ENCODE peak calls at places on chromosomes 3 and 15, in nine cellular contexts. I is GM23248, N is upper lobe of right lung, J is pancreas, P is suprapubic skin, B is lower lobe of right lung, E is stomach, D is sigmoid colon, S is gastrocnemius medialis. R is an unnamed sample.

GRCh38 chr3:16146015-16146730 is 28.3 kb upstream of the GALNT15 start:
- DNase-seq in E (no peak), P (no peak), S (no peak), B (no peak), J (no peak), N (no peak), D (no peak), I (no peak), R (no peak)

GRCh38 chr15:83200589-83200988 is 7.0 kb downstream of the HDGFL3 start:
- DNase-seq in I (peak), P (no peak), J (no peak), B (no peak), N (no peak), E (no peak), S (no peak), D (no peak), R (no peak)

GRCh38 chr15:64438653-64439447 is 21.5 kb upstream of the ZNF609 start:
- DNase-seq in D (no peak), P (no peak), I (no peak), J (no peak), B (no peak), N (no peak), E (no peak), S (no peak), R (no peak)

GRCh38 chr3:102057781-102058421 is 208.6 kb downstream of the NFKBIZ start:
- DNase-seq in E (no peak), I (no peak), J (no peak), P (no peak), N (no peak), S (no peak), D (no peak), B (no peak), R (no peak)

GRCh38 chr3:13275376-13276005 is 144.6 kb downstream of the NUP210 start:
- DNase-seq in J (no peak), E (no peak), I (no peak), B (peak), D (peak), P (no peak), S (no peak), N (peak), R (no peak)

GRCh38 chr15:75158402-75158801 is 43.3 kb upstream of the C15orf39 start:
- DNase-seq in E (no peak), B (no peak), J (no peak), D (no peak), I (no peak), S (no peak), P (no peak), N (no peak), R (no peak)

GRCh38 chr3:41997702-41998551 is 36.0 kb upstream of the ULK4 start:
- DNase-seq in D (no peak), P (no peak), N (no peak), B (no peak), I (no peak), E (no peak), J (no peak), S (no peak), R (no peak)

GRCh38 chr3:149589332-149589731 is 68.5 kb downstream of the WWTR1 start:
- DNase-seq in B (no peak), J (no peak), S (no peak), N (no peak), I (peak), E (no peak), D (no peak), P (no peak), R (no peak)

GRCh38 chr3:9422712-9423424 is 25.5 kb downstream of the SETD5 start:
- DNase-seq in D (peak), N (no peak), P (no peak), J (peak), I (peak), S (peak), B (peak), E (peak), R (peak)

GRCh38 chr15:49152552-49153337 is 2.7 kb downstream of the COPS2 start:
- DNase-seq in I (peak), S (no peak), J (no peak), B (no peak), D (no peak), N (no peak), E (no peak), P (no peak), R (no peak)

GRCh38 chr15:49155834-49156627 is 632 bp upstream of the COPS2 start:
- DNase-seq in N (no peak), J (no peak), B (no peak), E (no peak), D (no peak), I (peak), P (no peak), S (no peak), R (no peak)

GRCh38 chr15:49154359-49154758 is 1.0 kb downstream of the COPS2 start:
- DNase-seq in E (no peak), S (no peak), B (no peak), N (no peak), D (no peak), I (peak), P (no peak), J (no peak), R (no peak)

GRCh38 chr15:49155110-49155833 is at the start of gene COPS2:
- DNase-seq in S (peak), D (peak), E (peak), I (peak), P (peak), N (peak), B (peak), J (peak), R (peak)

GRCh38 chr15:49154799-49155109 is 645 bp downstream of the COPS2 start:
- DNase-seq in P (no peak), D (no peak), N (no peak), S (no peak), I (no peak), E (no peak), B (no peak), J (no peak), R (no peak)
- H3K27ac ChIP-seq in P (peak), D (peak), N (peak), S (peak), I (peak), E (peak), B (peak), J (peak), R (peak)

GRCh38 chr15:31203999-31204398 is 102.5 kb upstream of the TRPM1 start:
- DNase-seq in J (no peak), S (no peak), B (no peak), I (no peak), D (no peak), N (no peak), E (no peak), P (no peak), R (no peak)
- H3K27ac ChIP-seq in J (no peak), S (no peak), B (no peak), I (no peak), D (peak), N (no peak), E (no peak), P (no peak), R (no peak)

GRCh38 chr3:104070906-104071305 is 1295.8 kb upstream of the ALCAM start:
- DNase-seq in E (no peak), I (no peak), N (no peak), J (no peak), D (no peak), S (no peak), P (no peak), B (no peak), R (no peak)

GRCh38 chr3:104069114-104069513 is 1297.6 kb upstream of the ALCAM start:
- DNase-seq in P (no peak), J (no peak), B (no peak), D (no peak), S (no peak), E (no peak), N (no peak), I (peak), R (no peak)

DNA sequence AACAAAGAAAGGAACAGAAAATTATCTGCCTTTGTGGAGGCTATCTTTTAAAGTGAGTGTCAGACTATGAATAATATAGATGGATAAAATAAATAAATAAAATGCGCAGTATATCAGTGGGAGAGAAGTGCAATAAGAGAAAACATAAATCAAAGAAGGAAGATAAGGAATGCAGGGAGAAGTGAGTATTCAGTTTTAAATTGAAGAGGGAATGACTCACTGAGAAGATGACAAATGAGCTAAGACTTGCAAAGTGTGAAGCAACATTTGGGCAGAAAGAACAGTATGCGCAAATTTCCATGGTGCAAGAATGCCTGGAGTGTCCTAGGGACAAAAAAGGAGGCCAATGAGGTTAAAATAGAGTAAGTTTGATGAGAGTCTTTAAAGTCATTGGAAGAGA is 1300.1 kb upstream of the ALCAM start:
- DNase-seq in N (no peak), E (no peak), B (no peak), D (no peak), P (no peak), S (no peak), J (no peak), I (peak), R (no peak)
- H3K27ac ChIP-seq in N (no peak), E (no peak), B (no peak), D (no peak), P (no peak), S (no peak), J (no peak), I (no peak), R (no peak)

DNA sequence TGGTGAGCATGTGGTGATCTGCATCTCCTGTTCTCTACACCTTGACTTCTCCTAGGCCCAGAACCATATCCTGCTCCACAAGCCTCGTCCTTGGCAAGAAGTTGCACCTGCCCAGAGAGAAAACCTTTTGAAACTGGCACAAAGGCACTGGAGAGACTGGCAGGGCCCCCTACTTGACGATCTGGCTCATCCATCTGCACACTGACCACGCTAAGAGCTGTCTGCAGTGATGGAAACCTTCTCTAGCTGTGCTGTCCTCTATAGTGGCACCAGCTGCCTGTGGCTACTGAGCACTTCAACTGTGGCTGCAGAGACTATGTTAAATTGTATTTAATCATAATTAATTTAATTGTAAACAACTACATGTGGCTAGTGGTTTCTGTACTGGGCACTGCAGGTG is 26.2 kb upstream of the SRP14 start:
- DNase-seq in S (no peak), I (no peak), B (no peak), N (no peak), E (no peak), P (no peak), D (no peak), J (no peak), R (no peak)
- H3K27ac ChIP-seq in S (no peak), I (no peak), B (no peak), N (no peak), E (no peak), P (no peak), D (no peak), J (no peak), R (no peak)

DNA sequence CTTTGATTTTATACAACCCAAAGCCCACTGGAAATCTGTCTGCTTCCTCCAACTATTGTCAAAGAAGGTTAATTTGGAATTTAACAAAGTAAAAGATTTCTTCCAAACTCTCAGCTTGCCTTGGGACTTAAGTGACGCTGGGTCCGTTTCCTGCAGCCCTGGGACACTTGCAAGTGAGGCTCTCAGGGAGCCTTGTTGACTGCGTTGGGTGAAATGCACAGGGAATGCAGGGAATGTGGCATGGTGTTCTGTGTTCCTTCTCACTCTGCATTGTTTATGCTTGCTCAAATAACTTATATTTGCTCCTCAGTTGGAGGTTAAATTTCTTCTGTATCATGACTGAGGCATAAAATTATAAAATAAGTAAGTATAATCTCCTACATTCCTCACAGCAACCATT is 60.9 kb upstream of the TJP1 start:
- DNase-seq in P (no peak), B (no peak), E (no peak), N (no peak), I (no peak), D (no peak), S (no peak), J (no peak), R (no peak)
- H3K27ac ChIP-seq in P (no peak), B (no peak), E (no peak), N (no peak), I (no peak), D (peak), S (peak), J (no peak), R (no peak)

DNA sequence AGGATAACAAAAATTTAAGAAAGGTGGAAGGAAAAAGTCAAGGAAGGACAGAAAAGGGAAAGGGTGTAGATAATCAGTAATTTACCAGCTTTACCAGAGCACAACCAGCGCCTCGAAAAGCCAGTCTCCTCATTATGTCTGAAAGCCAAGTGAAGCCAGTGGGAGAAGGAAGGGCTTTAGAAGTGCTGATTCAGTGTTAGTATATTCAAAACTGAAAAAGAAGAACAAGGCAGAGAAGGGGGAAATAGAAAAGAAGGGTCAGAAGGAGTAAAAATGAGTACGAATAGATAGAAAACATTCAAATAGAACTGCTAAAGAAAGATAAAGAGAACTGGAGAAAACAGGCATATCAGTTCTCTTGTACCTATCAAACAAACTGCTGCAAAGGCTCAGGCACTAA is 4.1 kb downstream of the PBRM1 start:
- DNase-seq in P (no peak), D (no peak), E (no peak), N (no peak), B (no peak), S (no peak), I (peak), J (no peak), R (no peak)
- H3K27ac ChIP-seq in P (peak), D (peak), E (peak), N (peak), B (peak), S (peak), I (peak), J (no peak), R (peak)

GRCh38 chr3:88810455-88810854 is 297.0 kb upstream of the EPHA3 start:
- DNase-seq in E (no peak), I (peak), D (no peak), N (no peak), B (no peak), P (no peak), J (no peak), S (no peak), R (no peak)
- H3K27ac ChIP-seq in E (no peak), I (no peak), D (no peak), N (no peak), B (no peak), P (no peak), J (no peak), S (no peak), R (no peak)

GRCh38 chr3:183264249-183264648 is 11.2 kb downstream of the B3GNT5 start:
- DNase-seq in D (no peak), J (no peak), S (no peak), E (no peak), I (no peak), B (no peak), P (no peak), N (no peak), R (no peak)
- H3K27ac ChIP-seq in D (no peak), J (no peak), S (peak), E (no peak), I (no peak), B (no peak), P (peak), N (no peak), R (no peak)

GRCh38 chr3:87088366-87088983 is 97.5 kb upstream of the VGLL3 start:
- DNase-seq in I (peak), B (no peak), S (no peak), D (peak), N (no peak), J (no peak), E (no peak), P (no peak), R (no peak)
- H3K27ac ChIP-seq in I (peak), B (peak), S (peak), D (peak), N (peak), J (peak), E (peak), P (peak), R (peak)

GRCh38 chr15:25689592-25689991 is 173.5 kb downstream of the ATP10A start:
- DNase-seq in I (no peak), N (peak), J (no peak), E (no peak), S (no peak), B (no peak), P (no peak), D (peak), R (no peak)

GRCh38 chr15:25693321-25694237 is 169.5 kb downstream of the ATP10A start:
- DNase-seq in D (peak), S (no peak), B (no peak), I (peak), N (peak), E (no peak), J (no peak), P (no peak), R (no peak)

GRCh38 chr15:25690673-25691543 is 172.2 kb downstream of the ATP10A start:
- DNase-seq in B (no peak), D (peak), E (no peak), P (no peak), I (peak), S (no peak), N (peak), J (no peak), R (no peak)

GRCh38 chr15:25694238-25694584 is 168.9 kb downstream of the ATP10A start:
- DNase-seq in B (no peak), E (no peak), J (no peak), P (no peak), S (no peak), I (no peak), D (peak), N (peak), R (no peak)

GRCh38 chr15:25691544-25692430 is 171.3 kb downstream of the ATP10A start:
- DNase-seq in N (peak), S (no peak), I (peak), E (no peak), J (no peak), P (no peak), D (peak), B (no peak), R (no peak)
- H3K27ac ChIP-seq in N (no peak), S (no peak), I (peak), E (no peak), J (no peak), P (no peak), D (no peak), B (no peak), R (no peak)

R was measured in substantia nigra.